ENCODE peak calls at places on chromosomes 7 and 10, in five cellular contexts. W, N, A, I and G are unnamed samples.

GRCh38 chr10:102814873-102815661 is 22.1 kb downstream of the CYP17A1 start:
- DNase-seq in W (no peak), N (no peak), A (peak; percentile 72), I (peak; percentile 81), G (no peak)

GRCh38 chr7:92790987-92791386 is 45.4 kb downstream of the CDK6 start:
- DNase-seq in W (no peak), N (no peak), A (no peak), I (no peak), G (no peak)

GRCh38 chr7:56115852-56116538 is at the start of gene NUPR2:
- DNase-seq in W (no peak), N (no peak), A (no peak), I (no peak), G (no peak)

GRCh38 chr10:124561206-124561605 is 99.6 kb downstream of the LHPP start:
- DNase-seq in W (no peak), N (no peak), A (no peak), I (peak; percentile 20), G (no peak)

GRCh38 chr7:34247468-34247867 is 342.1 kb downstream of the BMPER start:
- DNase-seq in W (no peak), N (no peak), A (peak; percentile 69), I (no peak), G (peak; percentile 93)

GRCh38 chr10:77707570-77707969 is 70.0 kb upstream of the KCNMA1 start:
- DNase-seq in W (no peak), N (no peak), A (no peak), I (no peak), G (no peak)

GRCh38 chr10:118980870-118981269 is 48.6 kb upstream of the NANOS1 start:
- DNase-seq in W (no peak), N (no peak), A (peak; percentile 10), I (no peak), G (no peak)

GRCh38 chr10:71476249-71477011 is 79.7 kb downstream of the CDH23 start:
- DNase-seq in W (no peak), N (no peak), A (no peak), I (no peak), G (no peak)

GRCh38 chr7:157669768-157670345 is 333.1 kb downstream of the DNAJB6 start:
- DNase-seq in W (no peak), N (no peak), A (no peak), I (no peak), G (no peak)

GRCh38 chr10:74293686-74294365 is 142.8 kb downstream of the ADK start:
- DNase-seq in W (no peak), N (no peak), A (peak; percentile 46), I (no peak), G (peak; percentile 70)

GRCh38 chr10:93034426-93034825 is 26.2 kb upstream of the CYP26C1 start:
- DNase-seq in W (no peak), N (no peak), A (no peak), I (no peak), G (no peak)

GRCh38 chr10:9339702-9340101 is 1285.2 kb downstream of the GATA3 start:
- DNase-seq in W (no peak), N (no peak), A (peak; percentile 14), I (no peak), G (no peak)

GRCh38 chr7:77348371-77348813 is 67.8 kb downstream of the GSAP start:
- DNase-seq in W (no peak), N (no peak), A (peak; percentile 33), I (no peak), G (peak; percentile 76)

GRCh38 chr7:111540199-111540815 is 22.0 kb downstream of the IMMP2L start:
- DNase-seq in W (no peak), N (no peak), A (no peak), I (no peak), G (no peak)

GRCh38 chr10:69239816-69240434 is 19.8 kb downstream of the HKDC1 start:
- DNase-seq in W (no peak), N (no peak), A (no peak), I (no peak), G (no peak)

GRCh38 chr10:31803606-31804195 is 124.9 kb downstream of the ARHGAP12 start:
- DNase-seq in W (peak; percentile 64), N (no peak), A (no peak), I (no peak), G (peak; percentile 5)

GRCh38 chr7:22277375-22277774 is 79.6 kb downstream of the RAPGEF5 start:
- DNase-seq in W (no peak), N (no peak), A (no peak), I (no peak), G (no peak)

GRCh38 chr7:1255817-1256340 is 23.2 kb downstream of the UNCX start:
- DNase-seq in W (no peak), N (no peak), A (no peak), I (peak; percentile 37), G (no peak)

GRCh38 chr7:113774182-113774807 is 144.5 kb downstream of the PPP1R3A start:
- DNase-seq in W (peak; percentile 17), N (peak; percentile 6), A (peak; percentile 41), I (no peak), G (peak; percentile 28)

GRCh38 chr7:69373171-69374035 is 224.9 kb upstream of the AUTS2 start:
- DNase-seq in W (no peak), N (no peak), A (peak; percentile 66), I (no peak), G (no peak)

GRCh38 chr10:53601260-53601875 is 828.8 kb upstream of the MBL2 start:
- DNase-seq in W (peak; percentile 42), N (peak; percentile 4), A (peak; percentile 45), I (no peak), G (peak; percentile 18)

GRCh38 chr10:36017141-36017540 is 375.0 kb upstream of the FZD8 start:
- DNase-seq in W (no peak), N (no peak), A (peak; percentile 41), I (no peak), G (peak; percentile 43)

GRCh38 chr10:21516270-21517131 is 9.0 kb downstream of the SKIDA1 start:
- DNase-seq in W (peak; percentile 66), N (no peak), A (peak; percentile 76), I (peak; percentile 75), G (peak; percentile 73)

GRCh38 chr7:28749673-28750072 is 208.5 kb downstream of the TRIL start:
- DNase-seq in W (no peak), N (no peak), A (peak; percentile 24), I (no peak), G (peak; percentile 4)

GRCh38 chr7:55179897-55180682 is 161.3 kb downstream of the EGFR start:
- DNase-seq in W (no peak), N (no peak), A (no peak), I (no peak), G (no peak)